ENCODE peak calls at places on chromosome 17, in ten cellular contexts. C is spleen, S is HCT116, L is GM12891, K is transverse colon, R is GM12878, G is stomach, M is breast epithelium, O is endothelial cell of umbilical vein, N is K562. A is an unnamed sample.

GRCh38 chr17:3683054-3683511 is 12.9 kb downstream of the P2RX5 start:
- DNase-seq in C (no peak), S (peak), L (peak), K (peak), R (peak), G (peak), M (no peak), O (peak), N (peak), A (no peak)

GRCh38 chr17:16974569-16975265 is 2.8 kb upstream of the TNFRSF13B start:
- DNase-seq in C (no peak), S (no peak), L (no peak), K (no peak), R (no peak), G (no peak), M (no peak), O (no peak), N (no peak), A (no peak)

GRCh38 chr17:73976676-73977521 is 226.6 kb upstream of the RPL38 start:
- DNase-seq in C (no peak), S (no peak), L (no peak), K (no peak), R (no peak), G (no peak), M (no peak), O (no peak), N (peak), A (no peak)

GRCh38 chr17:40557531-40558299 is 7.6 kb downstream of the CCR7 start:
- DNase-seq in C (peak), S (no peak), L (no peak), K (no peak), R (no peak), G (peak), M (no peak), O (no peak), N (no peak), A (no peak)

GRCh38 chr17:83175551-83176271 is 96.3 kb downstream of the METRNL start:
- DNase-seq in C (no peak), S (no peak), L (no peak), K (no peak), R (no peak), G (no peak), M (peak), O (no peak), N (no peak), A (no peak)

GRCh38 chr17:48558731-48559608 is 14.1 kb upstream of the HOXB2 start:
- DNase-seq in C (no peak), S (no peak), L (no peak), K (no peak), R (no peak), G (no peak), M (no peak), O (no peak), N (no peak), A (no peak)

GRCh38 chr17:7837375-7838290 is 3.6 kb downstream of the KDM6B start:
- DNase-seq in C (peak), S (no peak), L (no peak), K (no peak), R (no peak), G (no peak), M (no peak), O (no peak), N (no peak), A (no peak)

GRCh38 chr17:2707721-2708584 is 3.6 kb downstream of the CLUH start:
- DNase-seq in C (peak), S (no peak), L (no peak), K (peak), R (no peak), G (peak), M (no peak), O (no peak), N (peak), A (no peak)

GRCh38 chr17:36910513-36910912 is 26.8 kb upstream of the LHX1 start:
- DNase-seq in C (no peak), S (no peak), L (no peak), K (no peak), R (no peak), G (no peak), M (no peak), O (no peak), N (no peak), A (no peak)

GRCh38 chr17:17350491-17351355 is 47.5 kb downstream of the NT5M start:
- DNase-seq in C (peak), S (no peak), L (no peak), K (no peak), R (no peak), G (peak), M (no peak), O (no peak), N (no peak), A (no peak)

GRCh38 chr17:17919169-17920107 is 52.8 kb downstream of the TOM1L2 start:
- DNase-seq in C (peak), S (peak), L (peak), K (peak), R (peak), G (peak), M (peak), O (peak), N (peak), A (peak)

GRCh38 chr17:8630227-8630801 is at the start of gene MYH10:
- DNase-seq in C (peak), S (no peak), L (no peak), K (peak), R (no peak), G (no peak), M (no peak), O (no peak), N (no peak), A (no peak)

GRCh38 chr17:19295478-19296200 is 58.5 kb downstream of the EPN2 start:
- DNase-seq in C (peak), S (no peak), L (no peak), K (no peak), R (no peak), G (no peak), M (no peak), O (no peak), N (no peak), A (no peak)

GRCh38 chr17:58249270-58250133 is 11.1 kb downstream of the LPO start:
- DNase-seq in C (peak), S (peak), L (peak), K (peak), R (no peak), G (peak), M (peak), O (peak), N (peak), A (no peak)

GRCh38 chr17:42720996-42721583 is 23.8 kb downstream of the EZH1 start:
- DNase-seq in C (no peak), S (peak), L (no peak), K (no peak), R (no peak), G (no peak), M (no peak), O (peak), N (peak), A (no peak)

GRCh38 chr17:36845916-36846315 is 91.4 kb upstream of the LHX1 start:
- DNase-seq in C (no peak), S (no peak), L (no peak), K (no peak), R (no peak), G (no peak), M (no peak), O (no peak), N (no peak), A (no peak)

GRCh38 chr17:31458829-31459228 is 67.4 kb downstream of the RAB11FIP4 start:
- DNase-seq in C (no peak), S (no peak), L (no peak), K (no peak), R (no peak), G (no peak), M (no peak), O (no peak), N (no peak), A (no peak)

DNA sequence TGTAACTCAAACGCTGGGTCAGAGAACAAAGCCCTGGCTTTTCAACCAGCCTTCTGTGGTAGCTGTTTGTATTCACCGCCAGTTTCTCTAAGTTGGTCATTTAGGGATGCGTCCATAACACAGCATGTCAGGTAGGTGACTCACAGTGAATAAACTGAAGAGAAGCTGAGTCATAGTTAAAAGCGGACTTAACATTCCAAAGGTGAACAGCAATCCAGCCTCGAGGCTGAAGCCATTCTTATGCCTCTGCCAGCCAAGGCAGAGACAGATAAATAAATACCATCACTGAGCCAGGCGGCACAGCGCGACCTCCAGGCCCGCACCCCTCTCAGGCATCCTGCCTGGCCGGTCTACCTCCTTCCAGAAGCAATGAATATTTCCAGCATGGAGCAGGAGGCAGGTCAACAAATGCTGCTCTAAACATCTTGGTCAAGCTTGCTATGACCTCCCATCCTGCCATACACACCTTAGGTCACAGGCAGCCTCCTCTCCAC is 12.4 kb upstream of the CACNG4 start:
- DNase-seq in C (no peak), S (peak), L (no peak), K (peak), R (no peak), G (peak), M (peak), O (peak), N (no peak), A (no peak)
- TF ChIP-seq POLR2AphosphoS5 in C (no peak), S (peak), L (no peak), K (peak), R (no peak), G (peak), M (peak), O (no peak), N (no peak), A (no peak)

GRCh38 chr17:82037113-82037888 is at the start of gene DCXR:
- DNase-seq in C (peak), S (peak), L (peak), K (peak), R (peak), G (peak), M (peak), O (peak), N (peak), A (peak)
- TF ChIP-seq POLR2AphosphoS5 in C (peak), S (peak), L (peak), K (peak), R (peak), G (peak), M (peak), O (peak), N (peak), A (peak)

GRCh38 chr17:76082326-76083251 is 3.6 kb downstream of the ZACN start:
- DNase-seq in C (no peak), S (no peak), L (peak), K (no peak), R (no peak), G (no peak), M (peak), O (no peak), N (no peak), A (no peak)
- TF ChIP-seq POLR2AphosphoS5 in C (no peak), S (no peak), L (no peak), K (no peak), R (no peak), G (no peak), M (no peak), O (no peak), N (no peak), A (no peak)

GRCh38 chr17:63983326-63983725 is 10.6 kb upstream of the SCN4A start:
- DNase-seq in C (no peak), S (no peak), L (no peak), K (no peak), R (no peak), G (no peak), M (no peak), O (no peak), N (no peak), A (no peak)

GRCh38 chr17:63986842-63987615 is 11.1 kb upstream of the PRR29 start:
- DNase-seq in C (no peak), S (no peak), L (no peak), K (no peak), R (no peak), G (no peak), M (no peak), O (peak), N (no peak), A (no peak)

GRCh38 chr17:63985387-63986140 is 12.6 kb upstream of the PRR29 start:
- DNase-seq in C (no peak), S (no peak), L (no peak), K (no peak), R (no peak), G (no peak), M (no peak), O (no peak), N (peak), A (no peak)

GRCh38 chr17:63984206-63984605 is 11.5 kb upstream of the SCN4A start:
- DNase-seq in C (no peak), S (no peak), L (no peak), K (no peak), R (no peak), G (no peak), M (no peak), O (no peak), N (no peak), A (no peak)

GRCh38 chr17:63984651-63985386 is 12.1 kb upstream of the SCN4A start:
- DNase-seq in C (no peak), S (peak), L (no peak), K (peak), R (no peak), G (peak), M (no peak), O (peak), N (no peak), A (no peak)
- TF ChIP-seq POLR2AphosphoS5 in C (peak), S (peak), L (no peak), K (no peak), R (no peak), G (no peak), M (no peak), O (peak), N (no peak), A (no peak)